ENCODE peak calls at places on chromosome 12, in seven cellular contexts. V is CD8-positive, alpha-beta T cell; G is HT-29; H is GM13977; S is stimulated activated CD4-positive, alpha-beta T cell treated with anti-CD3 and anti-CD28 coated beads, Interleukin-2, amount 100 ng/mL, for 24 hours; E is ELR; N is left cardiac atrium. T is an unnamed sample.

GRCh38 chr12:26097046-26097878 is 27.6 kb downstream of the BHLHE41 start:
- DNase-seq in V (peak; percentile 37), G (peak; percentile 94), H (peak; percentile 57), S (peak; percentile 57), E (peak; percentile 79), N (peak; percentile 68), T (peak; percentile 81)

GRCh38 chr12:53051058-53051880 is 1.4 kb downstream of the TNS2 start:
- DNase-seq in V (no peak), G (peak; percentile 51), H (no peak), S (no peak), E (peak; percentile 76), N (peak; percentile 81), T (peak; percentile 72)

GRCh38 chr12:131511803-131512564 is 198.9 kb upstream of the SFSWAP start:
- DNase-seq in V (no peak), G (no peak), H (no peak), S (no peak), E (no peak), N (no peak), T (no peak)

GRCh38 chr12:4056910-4057845 is 184.0 kb upstream of the PARP11 start:
- DNase-seq in V (no peak), G (no peak), H (no peak), S (no peak), E (no peak), N (no peak), T (no peak)

GRCh38 chr12:97321640-97322039 is 141.0 kb upstream of the RMST start:
- DNase-seq in V (no peak), G (no peak), H (no peak), S (no peak), E (no peak), N (no peak), T (no peak)

GRCh38 chr12:7130791-7131501 is 775 bp downstream of the CLSTN3 start:
- DNase-seq in V (peak; percentile 46), G (peak; percentile 22), H (peak; percentile 59), S (peak; percentile 64), E (peak; percentile 70), N (peak; percentile 67), T (peak; percentile 77)

GRCh38 chr12:48972213-48973021 is 882 bp upstream of the WNT10B start:
- DNase-seq in V (no peak), G (no peak), H (peak; percentile 45), S (peak; percentile 59), E (peak; percentile 82), N (no peak), T (peak; percentile 50)

GRCh38 chr12:6092784-6093722 is 31.4 kb downstream of the VWF start:
- DNase-seq in V (no peak), G (peak; percentile 94), H (no peak), S (no peak), E (peak; percentile 93), N (peak; percentile 51), T (peak; percentile 98)

GRCh38 chr12:3170423-3171194 is 93.4 kb downstream of the TSPAN9 start:
- DNase-seq in V (no peak), G (no peak), H (no peak), S (no peak), E (peak; percentile 97), N (no peak), T (peak; percentile 89)

GRCh38 chr12:131090254-131091210 is 136.8 kb downstream of the ADGRD1 start:
- DNase-seq in V (no peak), G (peak; percentile 6), H (no peak), S (no peak), E (no peak), N (no peak), T (no peak)

GRCh38 chr12:93315907-93316622 is 61.7 kb upstream of the NUDT4 start:
- DNase-seq in V (no peak), G (peak; percentile 60), H (no peak), S (no peak), E (no peak), N (no peak), T (no peak)

GRCh38 chr12:20314325-20314724 is 54.0 kb upstream of the PDE3A start:
- DNase-seq in V (no peak), G (no peak), H (no peak), S (no peak), E (no peak), N (no peak), T (no peak)

GRCh38 chr12:100234591-100235304 is 32.1 kb downstream of the DEPDC4 start:
- DNase-seq in V (no peak), G (peak; percentile 70), H (peak; percentile 42), S (no peak), E (peak; percentile 70), N (no peak), T (peak; percentile 53)

GRCh38 chr12:11580125-11580751 is 69.2 kb upstream of the ETV6 start:
- DNase-seq in V (no peak), G (no peak), H (no peak), S (no peak), E (peak; percentile 85), N (no peak), T (peak; percentile 90)

GRCh38 chr12:113174461-113175384 is 10.6 kb downstream of the DDX54 start:
- DNase-seq in V (peak; percentile 70), G (peak; percentile 76), H (peak; percentile 91), S (peak; percentile 86), E (peak; percentile 77), N (peak; percentile 70), T (peak; percentile 66)

GRCh38 chr12:44379827-44380226 is 496.3 kb downstream of the NELL2 start:
- DNase-seq in V (no peak), G (no peak), H (no peak), S (no peak), E (no peak), N (no peak), T (peak; percentile 22)

GRCh38 chr12:120404271-120404670 is 33.6 kb upstream of the COX6A1 start:
- DNase-seq in V (no peak), G (no peak), H (no peak), S (no peak), E (peak; percentile 6), N (no peak), T (no peak)

GRCh38 chr12:116534341-116535121 is 24.6 kb upstream of the MAP1LC3B2 start:
- DNase-seq in V (no peak), G (no peak), H (no peak), S (no peak), E (peak; percentile 49), N (no peak), T (peak; percentile 19)

GRCh38 chr12:76144253-76144564 is 59.7 kb upstream of the NAP1L1 start:
- DNase-seq in V (peak; percentile 11), G (peak; percentile 29), H (no peak), S (peak; percentile 24), E (peak; percentile 47), N (no peak), T (peak; percentile 22)

GRCh38 chr12:109732321-109733305 is 19.0 kb downstream of the FAM222A start:
- DNase-seq in V (no peak), G (no peak), H (no peak), S (no peak), E (no peak), N (no peak), T (no peak)

GRCh38 chr12:47307680-47308399 is 228.1 kb upstream of the AMIGO2 start:
- DNase-seq in V (peak; percentile 32), G (peak; percentile 85), H (peak; percentile 66), S (peak; percentile 37), E (peak; percentile 80), N (no peak), T (peak; percentile 86)

GRCh38 chr12:16165506-16165905 is 112.0 kb downstream of the SLC15A5 start:
- DNase-seq in V (no peak), G (peak; percentile 59), H (no peak), S (no peak), E (peak; percentile 54), N (peak; percentile 38), T (peak; percentile 57)

GRCh38 chr12:33653362-33653761 is 213.7 kb upstream of the SYT10 start:
- DNase-seq in V (no peak), G (no peak), H (no peak), S (no peak), E (no peak), N (no peak), T (no peak)

GRCh38 chr12:94832780-94833760 is 170.4 kb downstream of the NDUFA12 start:
- DNase-seq in V (no peak), G (no peak), H (no peak), S (no peak), E (no peak), N (no peak), T (peak; percentile 29)

GRCh38 chr12:57199191-57199590 is 17.4 kb upstream of the NXPH4 start:
- DNase-seq in V (no peak), G (no peak), H (no peak), S (no peak), E (no peak), N (no peak), T (no peak)

GRCh38 chr12:102427542-102427923 is 52.8 kb downstream of the IGF1 start:
- DNase-seq in V (no peak), G (no peak), H (no peak), S (no peak), E (no peak), N (peak; percentile 50), T (no peak)

GRCh38 chr12:94596596-94596995 is 53.8 kb downstream of the TMCC3 start:
- DNase-seq in V (no peak), G (peak; percentile 65), H (no peak), S (no peak), E (peak; percentile 14), N (no peak), T (peak; percentile 63)

GRCh38 chr12:80268924-80269749 is 169.8 kb downstream of the OTOGL start:
- DNase-seq in V (no peak), G (peak; percentile 16), H (no peak), S (no peak), E (peak; percentile 93), N (no peak), T (peak; percentile 88)

GRCh38 chr12:107845226-107845979 is 70.9 kb downstream of the ASCL4 start:
- DNase-seq in V (no peak), G (no peak), H (no peak), S (no peak), E (no peak), N (no peak), T (no peak)

GRCh38 chr12:108826115-108826806 is 31.1 kb downstream of the SSH1 start:
- DNase-seq in V (no peak), G (no peak), H (no peak), S (no peak), E (peak; percentile 94), N (peak; percentile 74), T (peak; percentile 91)

GRCh38 chr12:27771470-27772327 is 8.3 kb upstream of the KLHL42 start:
- DNase-seq in V (no peak), G (no peak), H (no peak), S (no peak), E (peak; percentile 31), N (no peak), T (no peak)

GRCh38 chr12:91210577-91210976 is 28.0 kb upstream of the DCN start:
- DNase-seq in V (no peak), G (no peak), H (no peak), S (no peak), E (no peak), N (no peak), T (no peak)

GRCh38 chr12:2406903-2407302 is 354.1 kb downstream of the CACNA1C start:
- DNase-seq in V (no peak), G (no peak), H (no peak), S (no peak), E (no peak), N (no peak), T (no peak)

GRCh38 chr12:4562034-4562657 is at the start of gene DYRK4:
- DNase-seq in V (no peak), G (peak; percentile 88), H (no peak), S (peak; percentile 27), E (peak; percentile 79), N (peak; percentile 84), T (peak; percentile 72)

GRCh38 chr12:69511016-69511415 is 40.8 kb downstream of the FRS2 start:
- DNase-seq in V (no peak), G (no peak), H (no peak), S (no peak), E (peak; percentile 33), N (no peak), T (no peak)

GRCh38 chr12:93022603-93023340 is 93.7 kb upstream of the EEA1 start:
- DNase-seq in V (no peak), G (peak; percentile 70), H (no peak), S (no peak), E (peak; percentile 40), N (no peak), T (peak; percentile 19)

GRCh38 chr12:57165741-57166140 is 18.3 kb upstream of the LRP1-AS start:
- DNase-seq in V (no peak), G (peak; percentile 67), H (no peak), S (no peak), E (peak; percentile 60), N (no peak), T (no peak)

GRCh38 chr12:92141585-92142244 is 3.9 kb downstream of the BTG1 start:
- DNase-seq in V (no peak), G (peak; percentile 42), H (no peak), S (no peak), E (peak; percentile 41), N (no peak), T (peak; percentile 29)